ENCODE peak calls at places on chromosomes 11 and 22, in five cellular contexts. One of them, this sample, is unnamed.
A peak's percentile ranks its signal among the peaks of the same experiment; 100 is the strongest.

GRCh38 chr11:19879309-19880087 is 166.9 kb downstream of the NAV2 start:
- DNase-seq in brain microvascular endothelial cell: no peak
- DNase-seq in heart left ventricle: peak; percentile 32
- DNase-seq in Peyer's patch: no peak
- DNase-seq in psoas muscle: no peak
- DNase-seq in this sample: no peak

GRCh38 chr11:126133902-126134301 is 71.2 kb upstream of the CDON start:
- DNase-seq in brain microvascular endothelial cell: no peak
- DNase-seq in heart left ventricle: no peak
- DNase-seq in Peyer's patch: no peak
- DNase-seq in psoas muscle: no peak
- DNase-seq in this sample: no peak

GRCh38 chr22:44495629-44496028 is 2.4 kb downstream of the RTL6 start:
- DNase-seq in brain microvascular endothelial cell: no peak
- DNase-seq in heart left ventricle: no peak
- DNase-seq in Peyer's patch: no peak
- DNase-seq in psoas muscle: no peak
- DNase-seq in this sample: no peak

GRCh38 chr11:128205796-128206195 is 381.6 kb downstream of the ETS1 start:
- DNase-seq in brain microvascular endothelial cell: no peak
- DNase-seq in heart left ventricle: no peak
- DNase-seq in Peyer's patch: no peak
- DNase-seq in psoas muscle: no peak
- DNase-seq in this sample: no peak

GRCh38 chr11:848380-848931 is 5.8 kb downstream of the TSPAN4 start:
- DNase-seq in brain microvascular endothelial cell: no peak
- DNase-seq in heart left ventricle: no peak
- DNase-seq in Peyer's patch: peak; percentile 75
- DNase-seq in psoas muscle: no peak
- DNase-seq in this sample: no peak

GRCh38 chr11:76288166-76288978 is 82.1 kb upstream of the WNT11 start:
- DNase-seq in brain microvascular endothelial cell: no peak
- DNase-seq in heart left ventricle: no peak
- DNase-seq in Peyer's patch: no peak
- DNase-seq in psoas muscle: no peak
- DNase-seq in this sample: no peak

GRCh38 chr22:18109410-18110193 is 1.0 kb upstream of the TUBA8 start:
- DNase-seq in brain microvascular endothelial cell: no peak
- DNase-seq in heart left ventricle: no peak
- DNase-seq in Peyer's patch: no peak
- DNase-seq in psoas muscle: no peak
- DNase-seq in this sample: no peak

GRCh38 chr11:10778217-10778970 is 27.3 kb downstream of the CTR9 start:
- DNase-seq in brain microvascular endothelial cell: peak; percentile 95
- DNase-seq in heart left ventricle: peak; percentile 75
- DNase-seq in Peyer's patch: no peak
- DNase-seq in psoas muscle: peak; percentile 87
- DNase-seq in this sample: no peak

GRCh38 chr11:93330446-93330984 is at the start of gene DEUP1:
- DNase-seq in brain microvascular endothelial cell: no peak
- DNase-seq in heart left ventricle: peak; percentile 24
- DNase-seq in Peyer's patch: peak; percentile 58
- DNase-seq in psoas muscle: peak; percentile 52
- DNase-seq in this sample: no peak

GRCh38 chr11:12183827-12184620 is 73.6 kb downstream of the MICAL2 start:
- DNase-seq in brain microvascular endothelial cell: no peak
- DNase-seq in heart left ventricle: no peak
- DNase-seq in Peyer's patch: no peak
- DNase-seq in psoas muscle: no peak
- DNase-seq in this sample: no peak

GRCh38 chr11:61645179-61645868 is 34.9 kb upstream of the DAGLA start:
- DNase-seq in brain microvascular endothelial cell: no peak
- DNase-seq in heart left ventricle: no peak
- DNase-seq in Peyer's patch: no peak
- DNase-seq in psoas muscle: no peak
- DNase-seq in this sample: no peak

GRCh38 chr11:64444838-64445441 is 86.0 kb downstream of the RPS6KA4 start:
- DNase-seq in brain microvascular endothelial cell: peak; percentile 26
- DNase-seq in heart left ventricle: no peak
- DNase-seq in Peyer's patch: no peak
- DNase-seq in psoas muscle: no peak
- DNase-seq in this sample: no peak

GRCh38 chr11:7204778-7205177 is 46.9 kb upstream of the SYT9 start:
- DNase-seq in brain microvascular endothelial cell: peak; percentile 74
- DNase-seq in heart left ventricle: no peak
- DNase-seq in Peyer's patch: no peak
- DNase-seq in psoas muscle: no peak
- DNase-seq in this sample: no peak

GRCh38 chr11:59822989-59823566 is 12.5 kb upstream of the MRPL16 start:
- DNase-seq in brain microvascular endothelial cell: peak; percentile 69
- DNase-seq in heart left ventricle: peak; percentile 30
- DNase-seq in Peyer's patch: no peak
- DNase-seq in psoas muscle: no peak
- DNase-seq in this sample: no peak

GRCh38 chr11:1717745-1718144 is 20.8 kb downstream of the KRTAP5-6 start:
- DNase-seq in brain microvascular endothelial cell: no peak
- DNase-seq in heart left ventricle: peak; percentile 31
- DNase-seq in Peyer's patch: no peak
- DNase-seq in psoas muscle: peak; percentile 71
- DNase-seq in this sample: no peak

GRCh38 chr22:21582801-21583740 is 15.6 kb downstream of the UBE2L3 start:
- DNase-seq in brain microvascular endothelial cell: no peak
- DNase-seq in heart left ventricle: no peak
- DNase-seq in Peyer's patch: no peak
- DNase-seq in psoas muscle: no peak
- DNase-seq in this sample: no peak

GRCh38 chr22:35352214-35353111 is 28.4 kb upstream of the HMOX1 start:
- DNase-seq in brain microvascular endothelial cell: no peak
- DNase-seq in heart left ventricle: peak; percentile 73
- DNase-seq in Peyer's patch: no peak
- DNase-seq in psoas muscle: peak; percentile 81
- DNase-seq in this sample: no peak

GRCh38 chr22:20239063-20239950 is 28.8 kb downstream of the RTN4R start:
- DNase-seq in brain microvascular endothelial cell: no peak
- DNase-seq in heart left ventricle: peak; percentile 77
- DNase-seq in Peyer's patch: no peak
- DNase-seq in psoas muscle: peak; percentile 68
- DNase-seq in this sample: no peak

GRCh38 chr22:46573781-46574437 is 36.5 kb upstream of the CELSR1 start:
- DNase-seq in brain microvascular endothelial cell: no peak
- DNase-seq in heart left ventricle: no peak
- DNase-seq in Peyer's patch: peak; percentile 43
- DNase-seq in psoas muscle: peak; percentile 31
- DNase-seq in this sample: no peak

GRCh38 chr11:2259466-2259830 is 10.9 kb downstream of the ASCL2 start:
- DNase-seq in brain microvascular endothelial cell: no peak
- DNase-seq in heart left ventricle: no peak
- DNase-seq in Peyer's patch: no peak
- DNase-seq in psoas muscle: no peak
- DNase-seq in this sample: peak; percentile 80

GRCh38 chr11:125496465-125496817 is 376 bp upstream of the FEZ1 start:
- DNase-seq in brain microvascular endothelial cell: no peak
- DNase-seq in heart left ventricle: no peak
- DNase-seq in Peyer's patch: no peak
- DNase-seq in psoas muscle: no peak
- DNase-seq in this sample: no peak

GRCh38 chr11:288328-289144 is at the start of gene PGGHG:
- DNase-seq in brain microvascular endothelial cell: no peak
- DNase-seq in heart left ventricle: peak; percentile 87
- DNase-seq in Peyer's patch: peak; percentile 90
- DNase-seq in psoas muscle: peak; percentile 85
- DNase-seq in this sample: no peak

GRCh38 chr11:27754035-27755017 is 54.1 kb upstream of the BDNF start:
- DNase-seq in brain microvascular endothelial cell: peak; percentile 82
- DNase-seq in heart left ventricle: no peak
- DNase-seq in Peyer's patch: no peak
- DNase-seq in psoas muscle: no peak
- DNase-seq in this sample: no peak

GRCh38 chr11:47946682-47947575 is 33.4 kb upstream of the PTPRJ start:
- DNase-seq in brain microvascular endothelial cell: peak; percentile 89
- DNase-seq in heart left ventricle: peak; percentile 23
- DNase-seq in Peyer's patch: peak; percentile 71
- DNase-seq in psoas muscle: peak; percentile 86
- DNase-seq in this sample: no peak

GRCh38 chr11:67435727-67436458 is 1.6 kb downstream of the PTPRCAP start:
- DNase-seq in brain microvascular endothelial cell: no peak
- DNase-seq in heart left ventricle: no peak
- DNase-seq in Peyer's patch: no peak
- DNase-seq in psoas muscle: no peak
- DNase-seq in this sample: no peak

GRCh38 chr11:79708319-79708928 is 267.6 kb upstream of the TENM4 start:
- DNase-seq in brain microvascular endothelial cell: peak; percentile 52
- DNase-seq in heart left ventricle: no peak
- DNase-seq in Peyer's patch: no peak
- DNase-seq in psoas muscle: no peak
- DNase-seq in this sample: no peak

GRCh38 chr11:32379714-32380113 is 55.6 kb downstream of the WT1 start:
- DNase-seq in brain microvascular endothelial cell: no peak
- DNase-seq in heart left ventricle: no peak
- DNase-seq in Peyer's patch: no peak
- DNase-seq in psoas muscle: no peak
- DNase-seq in this sample: no peak

GRCh38 chr22:28297504-28297903 is 378.4 kb upstream of the PITPNB start:
- DNase-seq in brain microvascular endothelial cell: no peak
- DNase-seq in heart left ventricle: no peak
- DNase-seq in Peyer's patch: no peak
- DNase-seq in psoas muscle: no peak
- DNase-seq in this sample: no peak

GRCh38 chr22:23786752-23787599 is at the start of gene SMARCB1:
- DNase-seq in brain microvascular endothelial cell: peak; percentile 85
- DNase-seq in heart left ventricle: peak; percentile 92
- DNase-seq in Peyer's patch: peak; percentile 94
- DNase-seq in psoas muscle: peak; percentile 96
- DNase-seq in this sample: peak; percentile 95
- TF ChIP-seq CTCF in brain microvascular endothelial cell: no peak
- TF ChIP-seq CTCF in heart left ventricle: no peak
- TF ChIP-seq CTCF in Peyer's patch: no peak
- TF ChIP-seq CTCF in psoas muscle: no peak
- TF ChIP-seq CTCF in this sample: no peak

GRCh38 chr11:134628426-134628825 is 216.4 kb upstream of the B3GAT1 start:
- DNase-seq in brain microvascular endothelial cell: no peak
- DNase-seq in heart left ventricle: no peak
- DNase-seq in Peyer's patch: no peak
- DNase-seq in psoas muscle: no peak
- DNase-seq in this sample: peak; percentile 59
- TF ChIP-seq CTCF in brain microvascular endothelial cell: no peak
- TF ChIP-seq CTCF in heart left ventricle: no peak
- TF ChIP-seq CTCF in Peyer's patch: no peak
- TF ChIP-seq CTCF in psoas muscle: no peak
- TF ChIP-seq CTCF in this sample: no peak

GRCh38 chr11:36622431-36623136 is 24.5 kb upstream of the RAG2 start:
- DNase-seq in brain microvascular endothelial cell: peak; percentile 18
- DNase-seq in heart left ventricle: no peak
- DNase-seq in Peyer's patch: no peak
- DNase-seq in psoas muscle: no peak
- DNase-seq in this sample: no peak
- TF ChIP-seq CTCF in brain microvascular endothelial cell: peak; percentile 58
- TF ChIP-seq CTCF in heart left ventricle: peak; percentile 66
- TF ChIP-seq CTCF in Peyer's patch: no peak
- TF ChIP-seq CTCF in psoas muscle: peak; percentile 40
- TF ChIP-seq CTCF in this sample: peak; percentile 75

GRCh38 chr11:103619480-103619879 is 417.0 kb upstream of the DDI1 start:
- DNase-seq in brain microvascular endothelial cell: no peak
- DNase-seq in heart left ventricle: no peak
- DNase-seq in Peyer's patch: no peak
- DNase-seq in psoas muscle: no peak
- DNase-seq in this sample: no peak
- TF ChIP-seq CTCF in brain microvascular endothelial cell: peak; percentile 40
- TF ChIP-seq CTCF in heart left ventricle: peak; percentile 21
- TF ChIP-seq CTCF in Peyer's patch: no peak
- TF ChIP-seq CTCF in psoas muscle: no peak
- TF ChIP-seq CTCF in this sample: peak; percentile 22

DNA sequence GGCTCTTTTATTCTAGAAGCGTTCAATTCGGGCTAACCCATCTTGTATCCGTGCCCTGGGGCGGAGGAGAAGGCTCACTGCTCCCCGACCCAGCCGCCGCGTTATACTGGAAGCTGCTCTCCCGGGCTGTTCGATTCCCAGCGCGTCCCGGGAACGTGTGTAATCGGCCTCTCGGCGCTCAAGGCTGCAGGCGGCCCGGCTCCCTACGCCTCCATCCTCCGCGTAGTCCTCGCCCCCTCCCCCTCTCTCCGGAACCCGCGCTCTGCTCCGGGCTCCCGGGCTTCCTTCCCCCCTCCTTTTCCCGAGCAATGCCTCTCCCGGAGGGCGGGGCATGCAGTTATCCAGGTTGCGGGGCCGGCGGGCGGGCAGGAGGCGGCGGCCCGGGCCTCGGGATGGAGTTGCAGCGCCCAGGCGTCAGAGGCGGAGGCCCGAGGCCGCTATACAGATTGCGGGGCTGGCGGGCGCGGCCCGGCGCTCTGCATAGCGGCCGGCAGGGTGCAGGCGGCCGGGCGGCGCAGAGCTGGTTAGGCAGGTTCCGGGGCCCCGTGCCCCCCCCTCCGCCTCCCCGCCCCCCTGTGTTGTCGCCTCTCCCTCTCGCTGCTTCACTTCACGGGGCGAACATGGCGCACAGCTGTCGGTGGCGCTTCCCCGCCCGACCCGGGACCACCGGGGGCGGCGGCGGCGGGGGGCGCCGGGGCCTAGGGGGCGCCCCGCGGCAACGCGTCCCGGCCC is at the start of gene KMT2A:
- DNase-seq in brain microvascular endothelial cell: peak; percentile 95
- DNase-seq in heart left ventricle: peak; percentile 99
- DNase-seq in Peyer's patch: peak; percentile 99
- DNase-seq in psoas muscle: peak; percentile 99
- DNase-seq in this sample: peak; percentile 99
- TF ChIP-seq CTCF in brain microvascular endothelial cell: no peak
- TF ChIP-seq CTCF in heart left ventricle: no peak
- TF ChIP-seq CTCF in Peyer's patch: no peak
- TF ChIP-seq CTCF in psoas muscle: no peak
- TF ChIP-seq CTCF in this sample: no peak

This sample was measured in osteocyte.